ENCODE peak calls at places on chromosome 2, in six cellular contexts. One of them, this sample, is unnamed.

GRCh38 chr2:73249636-73250035 is 15.5 kb downstream of the CCT7 start:
- DNase-seq in A549: no peak
- DNase-seq in breast epithelium: no peak
- DNase-seq in HFFc6: no peak
- DNase-seq in cardiac fibroblast: no peak
- DNase-seq in transverse colon: no peak
- DNase-seq in this sample: no peak

GRCh38 chr2:23954325-23955014 is 14.2 kb downstream of the UBXN2A start:
- DNase-seq in cardiac fibroblast: no peak
- DNase-seq in A549: no peak
- DNase-seq in breast epithelium: no peak
- DNase-seq in transverse colon: no peak
- DNase-seq in HFFc6: no peak
- DNase-seq in this sample: no peak

GRCh38 chr2:145563752-145564615 is 1044.1 kb upstream of the ZEB2 start:
- DNase-seq in cardiac fibroblast: peak; percentile 12
- DNase-seq in transverse colon: no peak
- DNase-seq in breast epithelium: no peak
- DNase-seq in A549: no peak
- DNase-seq in HFFc6: no peak
- DNase-seq in this sample: no peak

GRCh38 chr2:7801212-7801611 is 880.6 kb upstream of the ID2 start:
- DNase-seq in breast epithelium: no peak
- DNase-seq in cardiac fibroblast: no peak
- DNase-seq in HFFc6: no peak
- DNase-seq in transverse colon: no peak
- DNase-seq in A549: no peak
- DNase-seq in this sample: no peak

GRCh38 chr2:216992056-216992455 is 132.2 kb upstream of the TNP1 start:
- DNase-seq in A549: no peak
- DNase-seq in breast epithelium: no peak
- DNase-seq in cardiac fibroblast: no peak
- DNase-seq in transverse colon: no peak
- DNase-seq in HFFc6: no peak
- DNase-seq in this sample: no peak

GRCh38 chr2:44940612-44941464 is 664 bp upstream of the SIX3 start:
- DNase-seq in transverse colon: no peak
- DNase-seq in breast epithelium: no peak
- DNase-seq in A549: no peak
- DNase-seq in cardiac fibroblast: no peak
- DNase-seq in HFFc6: no peak
- DNase-seq in this sample: no peak

GRCh38 chr2:189982087-189982486 is 80.4 kb downstream of the MSTN start:
- DNase-seq in A549: no peak
- DNase-seq in cardiac fibroblast: no peak
- DNase-seq in transverse colon: no peak
- DNase-seq in breast epithelium: no peak
- DNase-seq in HFFc6: no peak
- DNase-seq in this sample: no peak

GRCh38 chr2:23620841-23621341 is 235.9 kb downstream of the KLHL29 start:
- DNase-seq in transverse colon: peak; percentile 15
- DNase-seq in HFFc6: no peak
- DNase-seq in breast epithelium: no peak
- DNase-seq in A549: no peak
- DNase-seq in cardiac fibroblast: peak; percentile 70
- DNase-seq in this sample: no peak

GRCh38 chr2:113233593-113234550 is 44.8 kb downstream of the PAX8 start:
- DNase-seq in A549: peak; percentile 52
- DNase-seq in cardiac fibroblast: peak; percentile 32
- DNase-seq in breast epithelium: no peak
- DNase-seq in HFFc6: no peak
- DNase-seq in transverse colon: no peak
- DNase-seq in this sample: no peak

GRCh38 chr2:505931-506330 is 171.3 kb downstream of the TMEM18 start:
- DNase-seq in A549: no peak
- DNase-seq in breast epithelium: no peak
- DNase-seq in HFFc6: no peak
- DNase-seq in transverse colon: no peak
- DNase-seq in cardiac fibroblast: no peak
- DNase-seq in this sample: no peak

GRCh38 chr2:239267411-239267941 is 133.3 kb downstream of the HDAC4 start:
- DNase-seq in transverse colon: peak; percentile 89
- DNase-seq in A549: no peak
- DNase-seq in HFFc6: peak; percentile 37
- DNase-seq in cardiac fibroblast: peak; percentile 84
- DNase-seq in breast epithelium: no peak
- DNase-seq in this sample: no peak

GRCh38 chr2:50535971-50536759 is 495.8 kb downstream of the NRXN1 start:
- DNase-seq in transverse colon: no peak
- DNase-seq in breast epithelium: no peak
- DNase-seq in HFFc6: no peak
- DNase-seq in A549: peak; percentile 26
- DNase-seq in cardiac fibroblast: peak; percentile 41
- DNase-seq in this sample: no peak

GRCh38 chr2:54454922-54455583 is 1.1 kb upstream of the SPTBN1 start:
- DNase-seq in cardiac fibroblast: no peak
- DNase-seq in A549: no peak
- DNase-seq in HFFc6: no peak
- DNase-seq in breast epithelium: no peak
- DNase-seq in transverse colon: no peak
- DNase-seq in this sample: no peak

GRCh38 chr2:207928079-207928478 is 97.2 kb downstream of the PLEKHM3 start:
- DNase-seq in A549: no peak
- DNase-seq in cardiac fibroblast: peak; percentile 5
- DNase-seq in breast epithelium: no peak
- DNase-seq in HFFc6: no peak
- DNase-seq in transverse colon: peak; percentile 22
- DNase-seq in this sample: no peak

GRCh38 chr2:158501301-158501700 is 44.5 kb downstream of the PKP4 start:
- DNase-seq in HFFc6: no peak
- DNase-seq in cardiac fibroblast: no peak
- DNase-seq in A549: no peak
- DNase-seq in transverse colon: no peak
- DNase-seq in breast epithelium: no peak
- DNase-seq in this sample: no peak

DNA sequence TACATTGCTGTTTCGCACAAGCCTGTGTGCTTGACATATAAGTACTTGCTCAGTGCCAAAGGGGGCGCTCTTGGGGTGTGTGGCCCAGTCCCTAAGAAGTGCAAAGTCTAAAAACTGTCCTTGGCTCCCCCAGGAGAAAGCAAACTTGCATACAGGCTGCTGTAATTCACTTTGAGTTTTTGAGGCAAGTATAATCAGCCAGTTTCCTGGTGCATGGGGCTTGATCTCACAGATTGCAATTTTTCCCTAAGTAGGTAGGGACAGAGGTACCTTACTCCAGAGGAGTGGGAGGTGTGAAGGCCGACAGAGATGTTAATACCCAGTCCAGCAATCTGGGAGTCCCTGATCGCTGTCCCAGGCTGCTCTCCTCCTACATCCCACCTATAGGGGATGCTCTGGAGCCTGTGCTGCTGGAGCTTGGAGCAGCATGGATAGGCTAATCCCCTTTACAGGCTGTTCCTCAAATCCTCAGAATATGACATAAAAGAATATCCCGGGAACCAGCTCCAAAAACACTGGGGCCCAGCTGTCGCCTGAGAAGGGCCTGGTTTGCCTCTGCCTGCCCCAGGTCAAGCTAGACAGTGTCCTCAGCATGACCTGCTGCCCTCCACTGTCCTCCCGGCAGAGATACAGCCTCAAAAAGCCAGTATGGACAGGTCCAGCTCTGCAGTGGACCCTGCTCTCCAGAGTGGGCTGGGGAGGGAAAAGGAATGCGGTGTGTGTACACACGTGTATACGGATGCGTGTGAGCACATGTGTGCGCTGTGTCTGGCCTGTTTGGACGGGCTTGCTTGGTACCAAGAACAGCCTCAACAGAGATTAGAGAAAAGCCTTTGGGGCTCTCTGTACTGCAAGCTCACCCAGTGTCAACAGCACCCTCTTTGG is 136.6 kb upstream of the HAAO start:
- DNase-seq in cardiac fibroblast: peak; percentile 54
- DNase-seq in HFFc6: no peak
- DNase-seq in A549: peak; percentile 63
- DNase-seq in transverse colon: peak; percentile 79
- DNase-seq in breast epithelium: no peak
- DNase-seq in this sample: no peak
- TF ChIP-seq CTCF in cardiac fibroblast: peak; percentile 66
- TF ChIP-seq CTCF in HFFc6: peak; percentile 69
- TF ChIP-seq CTCF in A549: peak; percentile 40
- TF ChIP-seq CTCF in transverse colon: peak; percentile 42
- TF ChIP-seq CTCF in breast epithelium: peak; percentile 9
- TF ChIP-seq CTCF in this sample: peak; percentile 54

GRCh38 chr2:100619951-100620350 is 57.2 kb downstream of the PDCL3 start:
- DNase-seq in HFFc6: no peak
- DNase-seq in breast epithelium: no peak
- DNase-seq in transverse colon: no peak
- DNase-seq in cardiac fibroblast: no peak
- DNase-seq in A549: no peak
- DNase-seq in this sample: no peak
- TF ChIP-seq CTCF in HFFc6: no peak
- TF ChIP-seq CTCF in breast epithelium: no peak
- TF ChIP-seq CTCF in transverse colon: no peak
- TF ChIP-seq CTCF in cardiac fibroblast: no peak
- TF ChIP-seq CTCF in A549: no peak
- TF ChIP-seq CTCF in this sample: no peak

GRCh38 chr2:176118606-176119370 is 2.2 kb downstream of the HOXD10 start:
- DNase-seq in A549: peak; percentile 79
- DNase-seq in transverse colon: peak; percentile 68
- DNase-seq in cardiac fibroblast: peak; percentile 20
- DNase-seq in breast epithelium: peak; percentile 46
- DNase-seq in HFFc6: no peak
- DNase-seq in this sample: no peak
- TF ChIP-seq CTCF in A549: peak; percentile 75
- TF ChIP-seq CTCF in transverse colon: peak; percentile 54
- TF ChIP-seq CTCF in cardiac fibroblast: peak; percentile 23
- TF ChIP-seq CTCF in breast epithelium: no peak
- TF ChIP-seq CTCF in HFFc6: peak; percentile 48
- TF ChIP-seq CTCF in this sample: peak; percentile 64

GRCh38 chr2:212177724-212178123 is 360.9 kb downstream of the ERBB4 start:
- DNase-seq in transverse colon: no peak
- DNase-seq in cardiac fibroblast: peak; percentile 15
- DNase-seq in breast epithelium: no peak
- DNase-seq in A549: no peak
- DNase-seq in HFFc6: no peak
- DNase-seq in this sample: no peak
- TF ChIP-seq CTCF in transverse colon: no peak
- TF ChIP-seq CTCF in cardiac fibroblast: no peak
- TF ChIP-seq CTCF in breast epithelium: no peak
- TF ChIP-seq CTCF in A549: no peak
- TF ChIP-seq CTCF in HFFc6: no peak
- TF ChIP-seq CTCF in this sample: no peak

This sample was measured in mesothelial cell of epicardium.